ENCODE peak calls at places on chromosome 9, in nine cellular contexts. One of them, this sample, is unnamed.

GRCh38 chr9:34163439-34163838 is 15.4 kb upstream of the UBAP1 start:
- DNase-seq in NCI-H187 treated with DMSO at 0.1 percent for 48 hours: no peak
- DNase-seq in naive B cell: no peak
- DNase-seq in CD8-positive, alpha-beta memory T cell: no peak
- DNase-seq in AG08395: no peak
- DNase-seq in AG04450: no peak
- DNase-seq in adipocyte: peak; percentile 19
- DNase-seq in H54: no peak
- DNase-seq in HEK293T: no peak
- DNase-seq in this sample: no peak

GRCh38 chr9:85647571-85647970 is 94.2 kb downstream of the AGTPBP1 start:
- DNase-seq in NCI-H187 treated with DMSO at 0.1 percent for 48 hours: no peak
- DNase-seq in naive B cell: peak; percentile 44
- DNase-seq in CD8-positive, alpha-beta memory T cell: no peak
- DNase-seq in AG08395: no peak
- DNase-seq in AG04450: no peak
- DNase-seq in adipocyte: no peak
- DNase-seq in H54: no peak
- DNase-seq in HEK293T: no peak
- DNase-seq in this sample: peak; percentile 57

GRCh38 chr9:107243757-107244156 is 39.3 kb upstream of the RAD23B start:
- DNase-seq in NCI-H187 treated with DMSO at 0.1 percent for 48 hours: no peak
- DNase-seq in naive B cell: no peak
- DNase-seq in CD8-positive, alpha-beta memory T cell: no peak
- DNase-seq in AG08395: peak; percentile 34
- DNase-seq in AG04450: no peak
- DNase-seq in adipocyte: peak; percentile 32
- DNase-seq in H54: peak; percentile 40
- DNase-seq in HEK293T: no peak
- DNase-seq in this sample: no peak

GRCh38 chr9:76880210-76880609 is 25.7 kb downstream of the PRUNE2 start:
- DNase-seq in NCI-H187 treated with DMSO at 0.1 percent for 48 hours: no peak
- DNase-seq in naive B cell: no peak
- DNase-seq in CD8-positive, alpha-beta memory T cell: no peak
- DNase-seq in AG08395: no peak
- DNase-seq in AG04450: no peak
- DNase-seq in adipocyte: no peak
- DNase-seq in H54: no peak
- DNase-seq in HEK293T: no peak
- DNase-seq in this sample: no peak

GRCh38 chr9:136900988-136901515 is 14.7 kb downstream of the TRAF2 start:
- DNase-seq in NCI-H187 treated with DMSO at 0.1 percent for 48 hours: no peak
- DNase-seq in naive B cell: no peak
- DNase-seq in CD8-positive, alpha-beta memory T cell: no peak
- DNase-seq in AG08395: no peak
- DNase-seq in AG04450: no peak
- DNase-seq in adipocyte: no peak
- DNase-seq in H54: no peak
- DNase-seq in HEK293T: no peak
- DNase-seq in this sample: no peak

GRCh38 chr9:105681724-105682123 is 12.6 kb upstream of the TMEM38B start:
- DNase-seq in NCI-H187 treated with DMSO at 0.1 percent for 48 hours: no peak
- DNase-seq in naive B cell: no peak
- DNase-seq in CD8-positive, alpha-beta memory T cell: no peak
- DNase-seq in AG08395: peak; percentile 46
- DNase-seq in AG04450: no peak
- DNase-seq in adipocyte: peak; percentile 15
- DNase-seq in H54: peak; percentile 79
- DNase-seq in HEK293T: no peak
- DNase-seq in this sample: no peak

GRCh38 chr9:76677481-76678055 is 86.7 kb upstream of the PCA3 start:
- DNase-seq in NCI-H187 treated with DMSO at 0.1 percent for 48 hours: no peak
- DNase-seq in naive B cell: no peak
- DNase-seq in CD8-positive, alpha-beta memory T cell: no peak
- DNase-seq in AG08395: peak; percentile 33
- DNase-seq in AG04450: no peak
- DNase-seq in adipocyte: no peak
- DNase-seq in H54: peak; percentile 73
- DNase-seq in HEK293T: no peak
- DNase-seq in this sample: no peak

GRCh38 chr9:134101623-134102149 is 33.9 kb upstream of the BRD3 start:
- DNase-seq in NCI-H187 treated with DMSO at 0.1 percent for 48 hours: no peak
- DNase-seq in naive B cell: no peak
- DNase-seq in CD8-positive, alpha-beta memory T cell: no peak
- DNase-seq in AG08395: no peak
- DNase-seq in AG04450: no peak
- DNase-seq in adipocyte: no peak
- DNase-seq in H54: no peak
- DNase-seq in HEK293T: no peak
- DNase-seq in this sample: no peak

GRCh38 chr9:136219276-136219675 is 14.3 kb upstream of the LHX3 start:
- DNase-seq in NCI-H187 treated with DMSO at 0.1 percent for 48 hours: no peak
- DNase-seq in naive B cell: no peak
- DNase-seq in CD8-positive, alpha-beta memory T cell: no peak
- DNase-seq in AG08395: no peak
- DNase-seq in AG04450: peak; percentile 1
- DNase-seq in adipocyte: no peak
- DNase-seq in H54: no peak
- DNase-seq in HEK293T: no peak
- DNase-seq in this sample: no peak

This sample was measured in GM06990.